ENCODE peak calls at places on chromosome 15, in seven cellular contexts. A is suprapubic skin, F is mammary epithelial cell, I is WERI-Rb-1, E is heart left ventricle, Z is omental fat pad, D is GM23338. L is an unnamed sample.

GRCh38 chr15:94205366-94205765 is 26.0 kb upstream of the MCTP2 start:
- DNase-seq in E (no peak), D (peak; percentile 7), F (no peak), I (no peak), Z (no peak), A (no peak), L (no peak)

GRCh38 chr15:94230436-94230885 is 900 bp upstream of the MCTP2 start:
- DNase-seq in I (no peak), A (no peak), Z (no peak), E (no peak), F (no peak), D (no peak), L (peak; percentile 44)

GRCh38 chr15:72233759-72234158 is 2.8 kb upstream of the PKM start:
- DNase-seq in A (no peak), D (no peak), I (no peak), E (no peak), Z (no peak), F (no peak), L (no peak)

GRCh38 chr15:95025924-95026728 is 794.8 kb downstream of the MCTP2 start:
- DNase-seq in F (peak; percentile 50), I (peak; percentile 42), A (no peak), E (no peak), D (peak; percentile 79), Z (peak; percentile 36), L (peak; percentile 73)

GRCh38 chr15:53513431-53513830 is 246.0 kb downstream of the WDR72 start:
- DNase-seq in I (no peak), E (no peak), Z (no peak), F (no peak), D (no peak), A (no peak), L (no peak)

GRCh38 chr15:74783072-74783807 is 1.4 kb downstream of the CSK start:
- DNase-seq in E (no peak), D (no peak), A (no peak), I (no peak), F (no peak), Z (no peak), L (peak; percentile 52)

GRCh38 chr15:85479071-85479647 is 98.8 kb downstream of the AKAP13 start:
- DNase-seq in A (no peak), Z (no peak), E (no peak), F (peak; percentile 71), D (peak; percentile 63), I (no peak), L (no peak)

GRCh38 chr15:101294731-101295606 is at the start of gene SNRPA1:
- DNase-seq in I (peak; percentile 96), Z (peak; percentile 96), F (peak; percentile 95), D (peak; percentile 97), E (peak; percentile 99), A (peak; percentile 98), L (peak; percentile 94)

GRCh38 chr15:24955549-24955929 is 752 bp downstream of the SNRPN start:
- DNase-seq in I (no peak), D (no peak), Z (no peak), F (no peak), A (no peak), E (peak; percentile 36), L (no peak)

DNA sequence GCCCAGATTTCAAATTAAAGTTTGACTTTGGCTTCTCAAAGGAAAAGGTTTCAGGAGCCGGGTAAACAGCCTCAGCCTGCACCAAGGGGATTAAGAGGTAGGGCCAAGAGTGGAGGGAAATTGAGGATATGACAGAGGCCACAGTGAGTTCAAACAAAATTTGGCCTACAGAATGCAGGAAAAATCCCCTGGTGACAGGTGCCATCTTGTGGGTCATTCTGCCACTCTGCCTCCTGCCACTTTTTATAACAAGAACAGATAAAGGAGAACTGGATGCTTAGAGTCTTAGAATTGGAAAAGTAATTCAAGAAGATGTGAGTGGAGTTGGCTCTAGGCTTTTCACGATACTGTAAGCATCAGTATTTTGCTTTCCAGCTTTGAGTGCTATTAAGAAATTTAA is 253.2 kb downstream of the NR2F2 start:
- DNase-seq in A (no peak), E (no peak), F (no peak), D (no peak), Z (no peak), I (no peak), L (peak; percentile 26)
- TF ChIP-seq CTCF in A (no peak), E (no peak), F (peak; percentile 13), D (peak; percentile 24), Z (no peak), I (no peak), L (no peak)

DNA sequence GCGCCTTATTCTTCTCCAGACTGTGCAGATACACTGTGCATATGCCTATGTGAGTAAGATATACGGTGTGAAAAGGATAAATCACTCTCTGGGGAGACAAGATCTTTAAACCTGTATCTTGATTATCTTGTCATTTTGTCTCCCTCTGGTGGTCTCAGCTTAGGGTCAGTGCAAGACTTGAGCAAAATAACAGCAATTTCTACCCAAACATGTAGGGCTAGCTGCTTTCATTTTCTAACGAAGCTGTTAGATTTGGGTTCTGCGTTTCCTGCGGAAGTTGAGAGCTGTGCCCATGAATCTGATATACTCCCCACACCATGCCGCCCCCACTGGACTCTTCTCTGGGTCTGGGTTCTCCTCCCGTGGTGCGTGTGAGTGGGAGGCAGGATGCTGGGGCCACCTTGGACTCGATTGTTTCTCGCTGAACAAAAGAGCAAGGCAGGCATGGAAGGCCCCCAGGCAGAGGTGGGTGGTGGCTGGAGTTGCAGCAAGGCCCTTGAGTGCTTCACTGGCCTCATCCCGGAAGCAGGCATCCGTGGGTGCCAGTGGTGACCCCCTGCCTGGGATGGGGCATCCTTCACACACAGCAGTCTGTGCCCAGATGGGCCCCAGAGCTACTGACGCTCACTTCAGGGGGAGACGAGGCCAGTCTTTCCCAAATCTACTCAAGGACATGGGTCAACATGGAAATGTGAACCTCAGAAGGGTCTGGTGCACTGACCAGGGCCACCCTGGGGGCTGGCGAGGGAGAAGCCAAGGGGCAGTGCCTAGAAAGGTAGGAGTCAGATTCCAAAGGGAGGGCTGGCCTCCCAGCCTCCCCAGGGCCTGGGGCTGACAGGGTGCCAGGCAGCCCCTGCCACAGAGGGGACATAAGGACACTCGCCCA is 179.6 kb downstream of the NSMCE3 start:
- DNase-seq in F (no peak), D (peak; percentile 69), I (no peak), E (no peak), A (no peak), Z (no peak), L (no peak)
- TF ChIP-seq CTCF in F (no peak), D (peak; percentile 61), I (peak; percentile 8), E (no peak), A (no peak), Z (no peak), L (no peak)

DNA sequence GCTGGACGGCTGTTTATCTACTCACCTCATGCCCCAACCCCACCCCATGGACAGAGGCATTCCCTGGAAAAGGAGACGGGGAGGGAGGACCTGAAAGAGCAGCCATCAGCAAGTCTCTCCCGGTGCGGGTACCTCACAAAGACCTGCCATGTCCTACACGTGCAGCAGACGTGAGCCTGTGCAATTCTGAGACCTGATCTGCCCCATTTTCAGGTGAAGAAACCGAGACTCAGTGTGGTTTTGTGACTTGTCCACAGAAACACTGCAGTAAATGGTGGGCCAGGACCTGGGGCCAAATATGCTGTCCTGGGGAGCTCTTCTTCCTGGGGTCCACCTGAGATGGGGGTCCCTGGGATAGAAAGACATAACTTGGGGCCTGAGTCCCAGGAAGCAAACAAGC is 137.0 kb upstream of the LINGO1 start:
- DNase-seq in D (no peak), F (no peak), I (no peak), Z (no peak), A (no peak), E (no peak), L (no peak)
- TF ChIP-seq CTCF in D (no peak), F (no peak), I (no peak), Z (no peak), A (no peak), E (no peak), L (no peak)

GRCh38 chr15:63006032-63006878 is 36.3 kb upstream of the TPM1 start:
- DNase-seq in F (peak; percentile 31), Z (no peak), D (no peak), A (no peak), I (peak; percentile 29), E (no peak), L (peak; percentile 17)

GRCh38 chr15:63000706-63001105 is 41.8 kb upstream of the TPM1 start:
- DNase-seq in A (no peak), Z (no peak), D (no peak), E (peak; percentile 48), F (no peak), I (no peak), L (no peak)

GRCh38 chr15:62999923-63000484 is 42.5 kb upstream of the TPM1 start:
- DNase-seq in I (peak; percentile 15), A (no peak), Z (no peak), D (peak; percentile 20), E (peak; percentile 46), F (no peak), L (no peak)

GRCh38 chr15:63008333-63009049 is 34.1 kb upstream of the TPM1 start:
- DNase-seq in F (no peak), Z (no peak), E (no peak), I (no peak), A (no peak), D (no peak), L (no peak)

GRCh38 chr15:63003836-63004610 is 38.5 kb upstream of the TPM1 start:
- DNase-seq in Z (no peak), F (no peak), I (no peak), A (no peak), D (peak; percentile 67), E (no peak), L (no peak)
- TF ChIP-seq CTCF in Z (no peak), F (no peak), I (no peak), A (no peak), D (peak; percentile 65), E (no peak), L (no peak)

DNA sequence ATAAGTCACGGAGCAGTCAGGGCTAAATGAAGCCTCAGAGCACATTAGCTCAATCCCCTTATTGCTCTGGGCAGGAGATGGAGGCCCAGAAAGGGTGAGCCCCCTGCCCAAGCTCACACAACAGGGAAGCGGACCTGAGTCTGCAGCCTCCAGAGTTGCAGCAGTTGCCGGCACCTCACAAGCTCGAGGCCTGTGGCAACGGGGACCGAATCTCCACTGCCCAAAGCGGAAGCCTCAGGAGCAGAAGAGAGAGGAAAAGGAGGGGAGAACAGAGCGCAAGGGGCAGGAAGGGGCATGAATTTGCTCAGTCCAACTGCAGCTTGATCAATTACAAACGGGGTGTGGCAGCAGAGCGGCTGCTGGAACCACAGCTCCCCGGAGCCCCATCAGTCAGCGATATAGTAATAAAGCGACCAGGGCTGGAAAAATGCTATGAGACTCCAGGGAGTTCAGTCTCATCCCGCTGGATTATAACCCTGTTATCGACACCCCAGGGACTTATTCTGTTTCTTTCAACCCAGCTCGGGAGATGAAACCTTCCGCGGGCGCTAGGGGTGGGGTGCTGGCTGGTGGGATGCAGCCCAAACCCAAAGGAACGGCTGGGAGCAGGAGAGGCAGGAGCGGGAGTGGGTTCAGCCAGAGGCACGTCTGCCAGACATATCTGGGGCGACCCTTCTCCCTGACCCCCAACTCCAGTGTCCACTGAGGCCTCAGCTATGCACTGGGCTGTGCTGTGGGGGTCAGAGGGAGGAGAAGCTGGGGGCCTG is 219.7 kb upstream of the LINGO1 start:
- DNase-seq in E (no peak), Z (no peak), A (no peak), D (no peak), I (no peak), F (no peak), L (no peak)
- TF ChIP-seq CTCF in E (no peak), Z (no peak), A (no peak), D (no peak), I (no peak), F (no peak), L (no peak)

L was measured in MCF 10A.